ENCODE peak calls at places on chromosomes 5 and 9, in four cellular contexts. V is GM12878, J is SK-N-SH, Y is H1. B is an unnamed sample.

GRCh38 chr9:134223091-134223490 is 58.7 kb upstream of the RNU6ATAC start:
- DNase-seq in V (no peak), Y (no peak), J (no peak), B (peak)

GRCh38 chr5:126137771-126138474 is 285.3 kb upstream of the GRAMD2B start:
- DNase-seq in Y (no peak), V (no peak), J (no peak), B (no peak)

GRCh38 chr9:119009253-119009652 is 360.0 kb downstream of the BRINP1 start:
- DNase-seq in Y (no peak), V (no peak), J (no peak), B (no peak)

GRCh38 chr5:172951381-172952033 is 7.7 kb upstream of the RPL26L1 start:
- DNase-seq in V (no peak), Y (no peak), J (no peak), B (no peak)

GRCh38 chr5:142357469-142358090 is 32.8 kb upstream of the SPRY4 start:
- DNase-seq in V (no peak), J (no peak), Y (no peak), B (no peak)

GRCh38 chr5:179451813-179452196 is 98.5 kb upstream of the RUFY1 start:
- DNase-seq in J (no peak), V (no peak), Y (no peak), B (no peak)

GRCh38 chr9:132615822-132616221 is 33.4 kb downstream of the BARHL1 start:
- DNase-seq in V (no peak), J (no peak), Y (no peak), B (no peak)

GRCh38 chr9:134738869-134739659 is 97.5 kb downstream of the COL5A1 start:
- DNase-seq in J (peak), V (no peak), Y (peak), B (peak)

GRCh38 chr5:175284806-175285205 is 159.2 kb downstream of the DRD1 start:
- DNase-seq in J (no peak), V (no peak), Y (no peak), B (no peak)

GRCh38 chr9:88586452-88586851 is 51.5 kb downstream of the NXNL2 start:
- DNase-seq in J (no peak), Y (no peak), V (no peak), B (no peak)

GRCh38 chr5:180460834-180461233 is 33.3 kb upstream of the CNOT6 start:
- DNase-seq in J (no peak), V (no peak), Y (no peak), B (no peak)

GRCh38 chr5:54756301-54756700 is 229.1 kb downstream of the ESM1 start:
- DNase-seq in Y (peak), V (no peak), J (no peak), B (no peak)

GRCh38 chr5:84752780-84753179 is 368.1 kb upstream of the EDIL3 start:
- DNase-seq in V (no peak), J (no peak), Y (no peak), B (no peak)

GRCh38 chr5:128695791-128696520 is 157.9 kb upstream of the FBN2 start:
- DNase-seq in V (no peak), Y (no peak), J (no peak), B (no peak)

GRCh38 chr9:128818839-128819715 is 777 bp downstream of the ENDOG start:
- DNase-seq in J (peak), V (no peak), Y (peak), B (no peak)

GRCh38 chr5:173310861-173311515 is 17.2 kb downstream of the STC2 start:
- DNase-seq in Y (no peak), V (no peak), J (no peak), B (no peak)

GRCh38 chr5:130321931-130322330 is 417.7 kb downstream of the CHSY3 start:
- DNase-seq in Y (no peak), J (no peak), V (no peak), B (no peak)

GRCh38 chr5:1440098-1440493 is 5.1 kb downstream of the SLC6A3 start:
- DNase-seq in Y (no peak), V (no peak), J (no peak), B (no peak)

GRCh38 chr9:26863074-26863473 is 29.5 kb downstream of the CAAP1 start:
- DNase-seq in Y (no peak), V (no peak), J (peak), B (peak)

GRCh38 chr9:131264231-131264630 is 12.1 kb downstream of the FAM78A start:
- DNase-seq in V (no peak), J (peak), Y (peak), B (no peak)

GRCh38 chr5:56123531-56124243 is 109.4 kb downstream of the ANKRD55 start:
- DNase-seq in Y (peak), V (no peak), J (no peak), B (peak)

GRCh38 chr5:68288756-68289134 is 73.2 kb downstream of the PIK3R1 start:
- DNase-seq in Y (peak), J (peak), V (no peak), B (no peak)

GRCh38 chr9:4879098-4879497 is 86.4 kb downstream of the RCL1 start:
- DNase-seq in V (no peak), J (no peak), Y (no peak), B (no peak)

GRCh38 chr5:67244345-67244793 is 47.8 kb upstream of the CD180 start:
- DNase-seq in Y (no peak), V (no peak), J (no peak), B (peak)

GRCh38 chr5:33398501-33398900 is 42.3 kb upstream of the TARS1 start:
- DNase-seq in V (no peak), J (no peak), Y (no peak), B (no peak)

GRCh38 chr5:58268263-58268662 is 191.6 kb downstream of the PLK2 start:
- DNase-seq in J (no peak), V (no peak), Y (no peak), B (no peak)

GRCh38 chr9:108396618-108397017 is 459.2 kb downstream of the ACTL7B start:
- DNase-seq in V (no peak), Y (no peak), J (no peak), B (no peak)

GRCh38 chr9:15142903-15143534 is 164.0 kb downstream of the TTC39B start:
- DNase-seq in Y (no peak), V (no peak), J (peak), B (peak)

GRCh38 chr5:92927291-92927778 is 653.7 kb downstream of the NR2F1-AS1 start:
- DNase-seq in J (no peak), Y (no peak), V (no peak), B (peak)

GRCh38 chr5:153782589-153783238 is 256.0 kb downstream of the FAM114A2 start:
- DNase-seq in V (no peak), J (no peak), Y (no peak), B (no peak)

DNA sequence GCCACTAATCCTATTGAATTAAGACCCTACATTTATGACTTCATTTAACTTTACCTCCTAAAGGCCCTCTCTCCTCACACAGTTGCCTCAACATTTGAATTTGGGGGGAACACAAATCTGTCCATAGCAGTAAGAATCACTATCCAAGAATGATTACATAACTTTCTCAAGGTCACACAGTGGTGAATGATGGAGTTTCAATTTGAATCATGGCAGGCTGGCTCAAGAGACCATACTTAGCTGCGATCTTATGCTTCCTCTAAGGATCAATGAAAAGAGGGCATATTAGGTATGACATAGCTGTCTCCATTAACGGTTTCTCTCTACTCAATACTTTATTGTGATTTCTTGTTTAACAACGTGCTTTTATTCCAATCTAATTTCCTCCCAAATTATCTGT is 44.1 kb upstream of the PDE4D start:
- DNase-seq in Y (no peak), V (no peak), J (no peak), B (no peak)
- TF ChIP-seq TCF12 in Y (no peak), V (no peak), J (no peak), B (no peak)

DNA sequence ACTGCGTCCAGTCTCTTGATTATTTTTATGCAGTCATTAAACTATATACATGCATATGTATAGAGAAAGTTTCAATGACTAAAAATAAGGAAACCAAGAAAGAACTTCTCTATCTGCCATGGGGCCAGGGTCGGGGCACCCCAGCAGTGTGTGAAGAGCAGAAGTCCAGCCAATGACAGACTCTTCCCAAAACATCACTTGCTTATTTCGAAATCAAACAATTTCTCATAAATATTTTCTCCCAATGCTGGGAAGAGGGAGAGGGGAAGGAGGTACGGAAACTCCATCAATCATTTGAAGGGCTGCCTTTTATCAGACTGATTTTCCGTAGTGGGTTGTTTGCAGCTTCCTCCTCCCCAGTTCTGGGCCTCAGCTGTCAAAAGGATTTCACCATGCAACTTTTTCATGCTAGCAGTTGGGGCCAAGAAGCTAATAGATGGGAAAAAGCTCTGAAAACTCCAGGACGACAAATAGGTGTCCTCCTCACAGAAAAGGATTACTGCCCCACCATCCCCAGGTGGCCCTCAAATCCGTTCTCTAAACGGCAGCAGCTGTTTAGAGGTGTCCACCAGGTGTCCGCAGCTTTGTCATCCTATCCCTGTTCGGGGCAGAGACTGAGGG is 617 bp upstream of the FPGS start:
- DNase-seq in J (no peak), V (no peak), Y (no peak), B (no peak)
- H2AFZ ChIP-seq in J (peak), V (peak), Y (no peak), B (peak)

GRCh38 chr5:149387982-149388381 is 8.9 kb upstream of the IL17B start:
- DNase-seq in J (no peak), V (no peak), Y (no peak), B (no peak)
- TF ChIP-seq TCF12 in J (no peak), V (no peak), Y (no peak), B (no peak)

GRCh38 chr5:115962565-115963402 is 509 bp downstream of the LVRN start:
- DNase-seq in J (peak), V (no peak), Y (peak), B (no peak)
- H2AFZ ChIP-seq in J (no peak), V (peak), Y (peak), B (no peak)

GRCh38 chr9:19290103-19290502 is 59.6 kb downstream of the DENND4C start:
- DNase-seq in Y (no peak), J (no peak), V (no peak), B (no peak)

GRCh38 chr9:19281801-19282200 is 51.3 kb downstream of the DENND4C start:
- DNase-seq in Y (no peak), V (no peak), J (no peak), B (no peak)

GRCh38 chr9:19283108-19283710 is 52.7 kb downstream of the DENND4C start:
- DNase-seq in J (no peak), Y (no peak), V (no peak), B (no peak)

GRCh38 chr9:19284729-19285128 is 54.2 kb downstream of the DENND4C start:
- DNase-seq in V (no peak), J (no peak), Y (no peak), B (no peak)

DNA sequence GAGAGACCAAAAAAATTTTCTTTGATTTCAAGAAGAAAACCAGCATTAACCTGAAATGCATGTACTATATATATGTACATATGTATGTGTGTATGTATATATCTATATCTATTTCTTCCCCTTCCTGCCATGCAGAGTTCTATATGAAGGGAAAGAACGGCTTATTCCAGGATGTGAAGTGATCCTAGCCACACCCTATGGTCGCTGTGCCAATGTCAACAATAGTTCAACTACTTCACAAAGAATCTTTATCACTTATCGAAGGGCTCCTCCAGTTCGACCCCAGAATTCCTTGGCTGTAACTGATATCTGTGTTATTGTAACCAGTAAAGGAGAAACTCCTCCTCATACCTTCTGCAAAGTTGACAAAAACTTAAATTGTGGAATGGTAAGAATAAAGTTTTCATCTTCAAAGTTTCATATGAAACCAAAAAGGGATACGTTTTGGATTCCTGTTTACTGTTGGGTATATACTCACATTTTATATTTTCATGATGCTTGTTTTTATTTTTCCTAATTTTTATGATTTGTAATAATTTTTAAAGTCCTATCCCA is 56.2 kb downstream of the DENND4C start:
- DNase-seq in J (no peak), V (no peak), Y (no peak), B (peak)
- TF ChIP-seq TCF12 in J (no peak), V (no peak), Y (no peak), B (no peak)

DNA sequence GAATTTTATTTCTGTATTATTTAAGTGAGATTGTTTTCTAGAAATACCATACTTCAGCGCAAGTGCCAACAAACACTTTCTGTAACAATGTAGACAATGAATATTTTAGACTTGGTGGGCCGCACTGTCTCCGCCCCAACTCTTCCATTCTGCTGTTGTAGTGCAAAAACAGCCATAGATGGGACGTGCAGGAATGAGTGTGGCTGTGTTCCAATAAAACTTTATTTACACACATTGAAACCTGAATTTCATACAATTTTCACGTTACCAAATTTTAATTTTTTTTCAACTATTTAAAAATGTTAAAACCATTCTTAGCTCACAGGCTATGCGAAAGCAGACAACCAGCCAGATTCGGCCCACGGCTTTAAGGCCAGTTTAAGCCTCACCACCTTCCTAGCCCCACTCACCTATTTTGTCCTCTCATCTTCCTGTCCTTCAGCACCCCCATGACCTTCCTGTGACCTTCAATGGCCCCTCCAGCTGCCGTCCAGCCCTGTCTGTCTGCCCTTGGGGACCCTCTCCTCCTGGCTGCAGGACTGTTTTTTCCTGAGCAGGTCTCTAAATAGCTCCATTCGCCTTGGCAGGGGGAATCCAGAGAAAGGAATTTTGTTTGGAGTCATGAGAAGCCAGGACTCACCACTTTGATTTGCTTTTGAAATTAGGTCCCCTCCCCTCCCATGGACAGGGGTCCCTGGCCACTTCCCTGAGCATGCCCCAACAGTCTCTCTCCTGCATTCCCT is 11.2 kb upstream of the ANXA6 start:
- DNase-seq in V (no peak), J (no peak), Y (no peak), B (no peak)
- H2AFZ ChIP-seq in V (no peak), J (no peak), Y (peak), B (no peak)

DNA sequence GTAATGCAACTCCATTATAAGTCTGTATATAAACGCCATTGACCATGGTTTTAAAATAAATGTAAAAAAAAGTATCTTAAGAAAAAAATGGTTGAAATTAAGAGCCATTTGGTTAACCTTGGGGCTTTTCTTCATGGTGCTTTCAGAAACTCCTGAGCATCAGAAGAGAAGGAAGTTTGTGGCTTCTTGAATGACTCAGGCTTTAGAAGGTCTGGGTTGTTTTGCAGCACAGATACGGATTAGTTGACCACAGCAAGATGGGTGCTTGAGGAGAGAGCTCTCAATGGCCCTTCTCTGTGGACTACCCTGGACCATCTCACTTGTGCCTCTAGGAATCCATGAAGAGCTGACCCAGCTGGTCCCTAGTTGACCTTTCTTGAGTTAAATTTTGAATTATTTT is 189.5 kb downstream of the TMEM38B start:
- DNase-seq in J (no peak), V (peak), Y (no peak), B (no peak)
- TF ChIP-seq TCF12 in J (no peak), V (no peak), Y (no peak), B (no peak)

GRCh38 chr5:170201311-170201710 is 31.5 kb upstream of the C5orf58 start:
- DNase-seq in Y (no peak), V (no peak), J (no peak), B (no peak)

GRCh38 chr5:170195876-170196275 is 36.9 kb upstream of the C5orf58 start:
- DNase-seq in V (no peak), Y (no peak), J (no peak), B (no peak)

GRCh38 chr5:170200876-170201275 is 31.9 kb upstream of the C5orf58 start:
- DNase-seq in J (no peak), V (no peak), Y (no peak), B (no peak)
- H2AFZ ChIP-seq in J (no peak), V (no peak), Y (no peak), B (no peak)

GRCh38 chr5:125075567-125075966 is 329.1 kb upstream of the ZNF608 start:
- DNase-seq in V (no peak), J (no peak), Y (no peak), B (no peak)

DNA sequence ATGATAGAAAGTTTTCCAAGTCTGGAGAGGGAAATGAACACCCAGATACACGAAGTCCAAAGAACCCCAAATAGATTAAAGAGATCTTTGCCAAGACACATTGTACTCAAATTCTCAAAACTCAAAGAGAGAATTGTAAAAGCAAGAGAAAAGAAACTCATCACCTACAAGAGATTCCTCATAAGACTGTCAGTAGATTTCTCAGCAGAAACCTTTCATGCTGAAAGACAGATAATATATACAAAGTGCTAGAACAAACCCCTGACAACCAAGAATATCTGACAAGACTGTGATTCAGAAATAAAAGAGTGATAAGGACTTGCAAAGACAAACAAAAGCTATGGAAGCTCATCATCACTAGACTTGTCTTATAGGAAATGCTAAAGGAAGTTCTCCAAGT is 326.7 kb upstream of the ZNF608 start:
- DNase-seq in Y (no peak), V (no peak), J (no peak), B (no peak)
- TF ChIP-seq TCF12 in Y (no peak), V (no peak), J (no peak), B (no peak)

DNA sequence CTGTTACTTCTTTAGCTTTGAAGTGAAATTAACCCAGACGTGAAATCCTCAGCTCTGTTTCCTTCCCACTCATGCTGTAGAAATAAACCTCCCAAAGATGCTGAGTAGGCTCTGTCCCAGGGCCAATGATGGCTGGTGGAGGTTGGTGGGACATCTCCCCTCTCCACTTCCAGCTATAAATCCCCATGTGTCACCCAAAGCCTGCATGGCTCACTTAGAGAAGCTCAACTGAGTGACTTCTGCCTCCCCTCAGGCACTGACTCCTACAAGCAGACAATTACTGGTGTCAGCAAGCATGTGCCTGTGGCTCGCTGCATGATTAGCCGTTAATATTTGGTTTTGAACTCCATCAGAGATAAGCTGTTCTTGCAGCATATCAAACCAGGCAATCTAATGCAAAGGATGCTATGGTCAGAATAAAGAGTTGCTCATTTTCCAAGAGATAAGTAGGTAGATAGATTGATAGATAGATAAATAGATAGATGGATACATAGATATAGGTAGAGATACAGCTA is 569.5 kb upstream of the WWC1 start:
- DNase-seq in Y (no peak), J (peak), V (no peak), B (no peak)
- H2AFZ ChIP-seq in Y (no peak), J (no peak), V (no peak), B (no peak)

B was measured in HepG2.